ENCODE peak calls at places on chromosomes 5 and 9, in nine cellular contexts. One of them, this sample, is unnamed.
A peak's percentile ranks its signal among the peaks of the same experiment; 100 is the strongest.

GRCh38 chr9:80635065-80635464 is 1054.3 kb downstream of the TLE1 start:
- DNase-seq in NCI-H1092 treated with DMSO at 0.1 percent for 48 hours: no peak
- DNase-seq in foreskin fibroblast: no peak
- DNase-seq in hypothalamus: no peak
- DNase-seq in CD4-positive, alpha-beta T cell: no peak
- DNase-seq in GM10248: no peak
- DNase-seq in RWPE1: no peak
- DNase-seq in activated gamma-delta T cell treated with Interleukin-2 at 50 U/mL for 16 hours: no peak
- DNase-seq in Right ventricle myocardium inferior: no peak
- DNase-seq in this sample: no peak

GRCh38 chr5:79200573-79201183 is 35.3 kb upstream of the JMY start:
- DNase-seq in NCI-H1092 treated with DMSO at 0.1 percent for 48 hours: no peak
- DNase-seq in foreskin fibroblast: peak; percentile 51
- DNase-seq in hypothalamus: no peak
- DNase-seq in CD4-positive, alpha-beta T cell: no peak
- DNase-seq in GM10248: peak; percentile 44
- DNase-seq in RWPE1: peak; percentile 62
- DNase-seq in activated gamma-delta T cell treated with Interleukin-2 at 50 U/mL for 16 hours: no peak
- DNase-seq in Right ventricle myocardium inferior: no peak
- DNase-seq in this sample: peak; percentile 29

GRCh38 chr5:141825836-141826560 is 52.2 kb downstream of the PCDH1 start:
- DNase-seq in NCI-H1092 treated with DMSO at 0.1 percent for 48 hours: peak; percentile 10
- DNase-seq in foreskin fibroblast: peak; percentile 21
- DNase-seq in hypothalamus: no peak
- DNase-seq in CD4-positive, alpha-beta T cell: no peak
- DNase-seq in GM10248: peak; percentile 60
- DNase-seq in RWPE1: no peak
- DNase-seq in activated gamma-delta T cell treated with Interleukin-2 at 50 U/mL for 16 hours: no peak
- DNase-seq in Right ventricle myocardium inferior: no peak
- DNase-seq in this sample: peak; percentile 56

GRCh38 chr5:115657883-115658233 is 32.0 kb upstream of the TMED7 start:
- DNase-seq in NCI-H1092 treated with DMSO at 0.1 percent for 48 hours: no peak
- DNase-seq in foreskin fibroblast: peak; percentile 91
- DNase-seq in hypothalamus: no peak
- DNase-seq in CD4-positive, alpha-beta T cell: no peak
- DNase-seq in GM10248: no peak
- DNase-seq in RWPE1: peak; percentile 82
- DNase-seq in activated gamma-delta T cell treated with Interleukin-2 at 50 U/mL for 16 hours: no peak
- DNase-seq in Right ventricle myocardium inferior: no peak
- DNase-seq in this sample: peak; percentile 72

GRCh38 chr5:173567548-173567947 is 48.9 kb downstream of the BOD1 start:
- DNase-seq in NCI-H1092 treated with DMSO at 0.1 percent for 48 hours: no peak
- DNase-seq in foreskin fibroblast: peak; percentile 77
- DNase-seq in hypothalamus: no peak
- DNase-seq in CD4-positive, alpha-beta T cell: no peak
- DNase-seq in GM10248: no peak
- DNase-seq in RWPE1: peak; percentile 78
- DNase-seq in activated gamma-delta T cell treated with Interleukin-2 at 50 U/mL for 16 hours: no peak
- DNase-seq in Right ventricle myocardium inferior: no peak
- DNase-seq in this sample: peak; percentile 93

GRCh38 chr9:12426198-12426864 is 266.9 kb upstream of the TYRP1 start:
- DNase-seq in NCI-H1092 treated with DMSO at 0.1 percent for 48 hours: peak; percentile 52
- DNase-seq in foreskin fibroblast: peak; percentile 49
- DNase-seq in hypothalamus: no peak
- DNase-seq in CD4-positive, alpha-beta T cell: no peak
- DNase-seq in GM10248: no peak
- DNase-seq in RWPE1: peak; percentile 13
- DNase-seq in activated gamma-delta T cell treated with Interleukin-2 at 50 U/mL for 16 hours: no peak
- DNase-seq in Right ventricle myocardium inferior: no peak
- DNase-seq in this sample: peak; percentile 38

GRCh38 chr9:78044886-78045285 is 13.3 kb upstream of the GNAQ start:
- DNase-seq in NCI-H1092 treated with DMSO at 0.1 percent for 48 hours: no peak
- DNase-seq in foreskin fibroblast: no peak
- DNase-seq in hypothalamus: no peak
- DNase-seq in CD4-positive, alpha-beta T cell: no peak
- DNase-seq in GM10248: no peak
- DNase-seq in RWPE1: no peak
- DNase-seq in activated gamma-delta T cell treated with Interleukin-2 at 50 U/mL for 16 hours: no peak
- DNase-seq in Right ventricle myocardium inferior: no peak
- DNase-seq in this sample: no peak

GRCh38 chr9:6733831-6734230 is 23.9 kb upstream of the KDM4C start:
- DNase-seq in NCI-H1092 treated with DMSO at 0.1 percent for 48 hours: no peak
- DNase-seq in foreskin fibroblast: no peak
- DNase-seq in hypothalamus: no peak
- DNase-seq in CD4-positive, alpha-beta T cell: no peak
- DNase-seq in GM10248: no peak
- DNase-seq in RWPE1: no peak
- DNase-seq in activated gamma-delta T cell treated with Interleukin-2 at 50 U/mL for 16 hours: no peak
- DNase-seq in Right ventricle myocardium inferior: no peak
- DNase-seq in this sample: no peak

GRCh38 chr5:62650197-62650596 is 71.6 kb downstream of the LRRC70 start:
- DNase-seq in NCI-H1092 treated with DMSO at 0.1 percent for 48 hours: no peak
- DNase-seq in foreskin fibroblast: peak; percentile 20
- DNase-seq in hypothalamus: no peak
- DNase-seq in CD4-positive, alpha-beta T cell: no peak
- DNase-seq in GM10248: no peak
- DNase-seq in RWPE1: no peak
- DNase-seq in activated gamma-delta T cell treated with Interleukin-2 at 50 U/mL for 16 hours: no peak
- DNase-seq in Right ventricle myocardium inferior: no peak
- DNase-seq in this sample: no peak

GRCh38 chr5:82347213-82347947 is 69.2 kb upstream of the RPS23 start:
- DNase-seq in NCI-H1092 treated with DMSO at 0.1 percent for 48 hours: no peak
- DNase-seq in foreskin fibroblast: peak; percentile 91
- DNase-seq in hypothalamus: peak; percentile 16
- DNase-seq in CD4-positive, alpha-beta T cell: no peak
- DNase-seq in GM10248: no peak
- DNase-seq in RWPE1: no peak
- DNase-seq in activated gamma-delta T cell treated with Interleukin-2 at 50 U/mL for 16 hours: no peak
- DNase-seq in Right ventricle myocardium inferior: no peak
- DNase-seq in this sample: no peak

GRCh38 chr9:125756499-125756898 is 9.3 kb downstream of the PBX3 start:
- DNase-seq in NCI-H1092 treated with DMSO at 0.1 percent for 48 hours: no peak
- DNase-seq in foreskin fibroblast: no peak
- DNase-seq in hypothalamus: no peak
- DNase-seq in CD4-positive, alpha-beta T cell: no peak
- DNase-seq in GM10248: no peak
- DNase-seq in RWPE1: no peak
- DNase-seq in activated gamma-delta T cell treated with Interleukin-2 at 50 U/mL for 16 hours: no peak
- DNase-seq in Right ventricle myocardium inferior: no peak
- DNase-seq in this sample: no peak

GRCh38 chr9:135479469-135480052 is at the start of gene PPP1R26:
- DNase-seq in NCI-H1092 treated with DMSO at 0.1 percent for 48 hours: no peak
- DNase-seq in foreskin fibroblast: peak; percentile 42
- DNase-seq in hypothalamus: no peak
- DNase-seq in CD4-positive, alpha-beta T cell: no peak
- DNase-seq in GM10248: no peak
- DNase-seq in RWPE1: peak; percentile 34
- DNase-seq in activated gamma-delta T cell treated with Interleukin-2 at 50 U/mL for 16 hours: no peak
- DNase-seq in Right ventricle myocardium inferior: no peak
- DNase-seq in this sample: no peak

GRCh38 chr5:14776640-14777039 is 94.9 kb downstream of the ANKH start:
- DNase-seq in NCI-H1092 treated with DMSO at 0.1 percent for 48 hours: no peak
- DNase-seq in foreskin fibroblast: peak; percentile 31
- DNase-seq in hypothalamus: no peak
- DNase-seq in CD4-positive, alpha-beta T cell: no peak
- DNase-seq in GM10248: no peak
- DNase-seq in RWPE1: no peak
- DNase-seq in activated gamma-delta T cell treated with Interleukin-2 at 50 U/mL for 16 hours: no peak
- DNase-seq in Right ventricle myocardium inferior: no peak
- DNase-seq in this sample: no peak

This sample was measured in MCF 10A.